ENCODE peak calls at places on chromosomes 3 and 15, in eight cellular contexts. One of them, this sample, is unnamed.
A peak's percentile ranks its signal among the peaks of the same experiment; 100 is the strongest.

GRCh38 chr15:83380682-83381081 is 66.5 kb upstream of the SH3GL3 start:
- DNase-seq in substantia nigra: peak; percentile 36
- DNase-seq in DMS153: peak; percentile 5
- DNase-seq in stimulated activated CD4-positive, alpha-beta T cell treated with anti-CD3 and anti-CD28 coated beads, Interleukin-4, amount 100 ng/mL, for 48 hours: peak; percentile 4
- DNase-seq in AG08396: peak; percentile 47
- DNase-seq in colonic mucosa: peak; percentile 21
- DNase-seq in activated CD4-positive, alpha-beta memory T cell treated with anti-CD3 and anti-CD28 coated beads, Interleukin-2, amount 10 ng/mL, durations not matched to agents 7 days and 5 days: peak; percentile 49
- DNase-seq in activated T-helper 1 cell treated with Interleukin-2 at 50 U/mL for 16 hours: no peak
- DNase-seq in this sample: no peak

GRCh38 chr3:114290911-114291901 is 2.6 kb upstream of the TIGIT start:
- DNase-seq in stimulated activated CD4-positive, alpha-beta T cell treated with anti-CD3 and anti-CD28 coated beads, Interleukin-4, amount 100 ng/mL, for 48 hours: peak; percentile 88
- DNase-seq in substantia nigra: peak; percentile 17
- DNase-seq in activated CD4-positive, alpha-beta memory T cell treated with anti-CD3 and anti-CD28 coated beads, Interleukin-2, amount 10 ng/mL, durations not matched to agents 7 days and 5 days: peak; percentile 91
- DNase-seq in DMS153: peak; percentile 29
- DNase-seq in AG08396: peak; percentile 73
- DNase-seq in colonic mucosa: peak; percentile 70
- DNase-seq in activated T-helper 1 cell treated with Interleukin-2 at 50 U/mL for 16 hours: peak; percentile 85
- DNase-seq in this sample: peak; percentile 68

GRCh38 chr3:67083277-67083676 is 85.2 kb downstream of the KBTBD8 start:
- DNase-seq in substantia nigra: no peak
- DNase-seq in AG08396: no peak
- DNase-seq in DMS153: no peak
- DNase-seq in activated T-helper 1 cell treated with Interleukin-2 at 50 U/mL for 16 hours: peak; percentile 3
- DNase-seq in activated CD4-positive, alpha-beta memory T cell treated with anti-CD3 and anti-CD28 coated beads, Interleukin-2, amount 10 ng/mL, durations not matched to agents 7 days and 5 days: peak; percentile 70
- DNase-seq in stimulated activated CD4-positive, alpha-beta T cell treated with anti-CD3 and anti-CD28 coated beads, Interleukin-4, amount 100 ng/mL, for 48 hours: peak; percentile 22
- DNase-seq in colonic mucosa: no peak
- DNase-seq in this sample: no peak

GRCh38 chr3:114332342-114333179 is 38.7 kb downstream of the TIGIT start:
- DNase-seq in activated CD4-positive, alpha-beta memory T cell treated with anti-CD3 and anti-CD28 coated beads, Interleukin-2, amount 10 ng/mL, durations not matched to agents 7 days and 5 days: no peak
- DNase-seq in AG08396: no peak
- DNase-seq in substantia nigra: no peak
- DNase-seq in colonic mucosa: no peak
- DNase-seq in activated T-helper 1 cell treated with Interleukin-2 at 50 U/mL for 16 hours: no peak
- DNase-seq in DMS153: no peak
- DNase-seq in stimulated activated CD4-positive, alpha-beta T cell treated with anti-CD3 and anti-CD28 coated beads, Interleukin-4, amount 100 ng/mL, for 48 hours: no peak
- DNase-seq in this sample: no peak

GRCh38 chr15:71634820-71635219 is 175.5 kb upstream of the NR2E3 start:
- DNase-seq in activated T-helper 1 cell treated with Interleukin-2 at 50 U/mL for 16 hours: no peak
- DNase-seq in AG08396: no peak
- DNase-seq in colonic mucosa: no peak
- DNase-seq in substantia nigra: no peak
- DNase-seq in activated CD4-positive, alpha-beta memory T cell treated with anti-CD3 and anti-CD28 coated beads, Interleukin-2, amount 10 ng/mL, durations not matched to agents 7 days and 5 days: no peak
- DNase-seq in stimulated activated CD4-positive, alpha-beta T cell treated with anti-CD3 and anti-CD28 coated beads, Interleukin-4, amount 100 ng/mL, for 48 hours: no peak
- DNase-seq in DMS153: peak; percentile 93
- DNase-seq in this sample: peak; percentile 89

GRCh38 chr3:161372321-161373260 is 1.3 kb upstream of the SPTSSB start:
- DNase-seq in DMS153: peak; percentile 83
- DNase-seq in stimulated activated CD4-positive, alpha-beta T cell treated with anti-CD3 and anti-CD28 coated beads, Interleukin-4, amount 100 ng/mL, for 48 hours: no peak
- DNase-seq in activated T-helper 1 cell treated with Interleukin-2 at 50 U/mL for 16 hours: no peak
- DNase-seq in activated CD4-positive, alpha-beta memory T cell treated with anti-CD3 and anti-CD28 coated beads, Interleukin-2, amount 10 ng/mL, durations not matched to agents 7 days and 5 days: no peak
- DNase-seq in substantia nigra: peak; percentile 11
- DNase-seq in colonic mucosa: peak; percentile 25
- DNase-seq in AG08396: peak; percentile 37
- DNase-seq in this sample: peak; percentile 93

GRCh38 chr3:16697437-16698258 is 92.4 kb upstream of the DAZL start:
- DNase-seq in DMS153: no peak
- DNase-seq in stimulated activated CD4-positive, alpha-beta T cell treated with anti-CD3 and anti-CD28 coated beads, Interleukin-4, amount 100 ng/mL, for 48 hours: no peak
- DNase-seq in substantia nigra: no peak
- DNase-seq in activated T-helper 1 cell treated with Interleukin-2 at 50 U/mL for 16 hours: no peak
- DNase-seq in AG08396: no peak
- DNase-seq in colonic mucosa: no peak
- DNase-seq in activated CD4-positive, alpha-beta memory T cell treated with anti-CD3 and anti-CD28 coated beads, Interleukin-2, amount 10 ng/mL, durations not matched to agents 7 days and 5 days: no peak
- DNase-seq in this sample: no peak

GRCh38 chr3:133457025-133457424 is 57.2 kb downstream of the BFSP2 start:
- DNase-seq in AG08396: no peak
- DNase-seq in stimulated activated CD4-positive, alpha-beta T cell treated with anti-CD3 and anti-CD28 coated beads, Interleukin-4, amount 100 ng/mL, for 48 hours: no peak
- DNase-seq in colonic mucosa: no peak
- DNase-seq in substantia nigra: no peak
- DNase-seq in DMS153: no peak
- DNase-seq in activated CD4-positive, alpha-beta memory T cell treated with anti-CD3 and anti-CD28 coated beads, Interleukin-2, amount 10 ng/mL, durations not matched to agents 7 days and 5 days: no peak
- DNase-seq in activated T-helper 1 cell treated with Interleukin-2 at 50 U/mL for 16 hours: no peak
- DNase-seq in this sample: no peak

GRCh38 chr3:146521356-146521755 is 23.1 kb downstream of the PLSCR1 start:
- DNase-seq in activated T-helper 1 cell treated with Interleukin-2 at 50 U/mL for 16 hours: no peak
- DNase-seq in stimulated activated CD4-positive, alpha-beta T cell treated with anti-CD3 and anti-CD28 coated beads, Interleukin-4, amount 100 ng/mL, for 48 hours: no peak
- DNase-seq in colonic mucosa: no peak
- DNase-seq in substantia nigra: no peak
- DNase-seq in DMS153: no peak
- DNase-seq in activated CD4-positive, alpha-beta memory T cell treated with anti-CD3 and anti-CD28 coated beads, Interleukin-2, amount 10 ng/mL, durations not matched to agents 7 days and 5 days: no peak
- DNase-seq in AG08396: no peak
- DNase-seq in this sample: no peak

This sample was measured in COR-L47.